ENCODE peak calls at places on chromosomes 1 and 21, in six cellular contexts. One of them, this sample, is unnamed.

GRCh38 chr1:12132078-12132477 is 34.7 kb upstream of the TNFRSF1B start:
- DNase-seq in NCI-H1694: no peak
- DNase-seq in foreskin fibroblast: peak; percentile 92
- DNase-seq in RPMI7951: peak; percentile 93
- DNase-seq in activated CD4-positive, alpha-beta T cell treated with anti-CD3 and anti-CD28 coated beads for 24 hours: no peak
- DNase-seq in mammary epithelial cell: peak; percentile 96
- DNase-seq in this sample: no peak

GRCh38 chr1:204712718-204713430 is 27.3 kb upstream of the LRRN2 start:
- DNase-seq in NCI-H1694: no peak
- DNase-seq in foreskin fibroblast: no peak
- DNase-seq in RPMI7951: no peak
- DNase-seq in activated CD4-positive, alpha-beta T cell treated with anti-CD3 and anti-CD28 coated beads for 24 hours: no peak
- DNase-seq in mammary epithelial cell: no peak
- DNase-seq in this sample: no peak

GRCh38 chr1:175889044-175889443 is 145.6 kb upstream of the TNR start:
- DNase-seq in NCI-H1694: no peak
- DNase-seq in foreskin fibroblast: no peak
- DNase-seq in RPMI7951: no peak
- DNase-seq in activated CD4-positive, alpha-beta T cell treated with anti-CD3 and anti-CD28 coated beads for 24 hours: no peak
- DNase-seq in mammary epithelial cell: no peak
- DNase-seq in this sample: no peak

GRCh38 chr1:178438432-178438831 is 58.3 kb downstream of the CLEC20A start:
- DNase-seq in NCI-H1694: no peak
- DNase-seq in foreskin fibroblast: no peak
- DNase-seq in RPMI7951: no peak
- DNase-seq in activated CD4-positive, alpha-beta T cell treated with anti-CD3 and anti-CD28 coated beads for 24 hours: no peak
- DNase-seq in mammary epithelial cell: peak; percentile 47
- DNase-seq in this sample: no peak

GRCh38 chr1:107936498-107937481 is 28.2 kb downstream of the VAV3 start:
- DNase-seq in NCI-H1694: no peak
- DNase-seq in foreskin fibroblast: peak; percentile 98
- DNase-seq in RPMI7951: peak; percentile 99
- DNase-seq in activated CD4-positive, alpha-beta T cell treated with anti-CD3 and anti-CD28 coated beads for 24 hours: peak; percentile 49
- DNase-seq in mammary epithelial cell: peak; percentile 97
- DNase-seq in this sample: peak; percentile 22

GRCh38 chr1:215198021-215198420 is 115.5 kb downstream of the KCNK2 start:
- DNase-seq in NCI-H1694: no peak
- DNase-seq in foreskin fibroblast: no peak
- DNase-seq in RPMI7951: no peak
- DNase-seq in activated CD4-positive, alpha-beta T cell treated with anti-CD3 and anti-CD28 coated beads for 24 hours: no peak
- DNase-seq in mammary epithelial cell: no peak
- DNase-seq in this sample: no peak

GRCh38 chr1:228955691-228956090 is 220.4 kb downstream of the RHOU start:
- DNase-seq in NCI-H1694: no peak
- DNase-seq in foreskin fibroblast: peak; percentile 43
- DNase-seq in RPMI7951: no peak
- DNase-seq in activated CD4-positive, alpha-beta T cell treated with anti-CD3 and anti-CD28 coated beads for 24 hours: no peak
- DNase-seq in mammary epithelial cell: no peak
- DNase-seq in this sample: no peak

GRCh38 chr1:2595812-2596529 is 9.4 kb downstream of the PRXL2B start:
- DNase-seq in NCI-H1694: no peak
- DNase-seq in foreskin fibroblast: no peak
- DNase-seq in RPMI7951: no peak
- DNase-seq in activated CD4-positive, alpha-beta T cell treated with anti-CD3 and anti-CD28 coated beads for 24 hours: no peak
- DNase-seq in mammary epithelial cell: no peak
- DNase-seq in this sample: peak; percentile 41

GRCh38 chr21:46183910-46184624 is at the start of gene SPATC1L:
- DNase-seq in NCI-H1694: peak; percentile 61
- DNase-seq in foreskin fibroblast: peak; percentile 89
- DNase-seq in RPMI7951: peak; percentile 71
- DNase-seq in activated CD4-positive, alpha-beta T cell treated with anti-CD3 and anti-CD28 coated beads for 24 hours: peak; percentile 20
- DNase-seq in mammary epithelial cell: peak; percentile 41
- DNase-seq in this sample: peak; percentile 94

GRCh38 chr1:167107456-167107855 is 13.6 kb downstream of the STYXL2 start:
- DNase-seq in NCI-H1694: no peak
- DNase-seq in foreskin fibroblast: no peak
- DNase-seq in RPMI7951: peak; percentile 35
- DNase-seq in activated CD4-positive, alpha-beta T cell treated with anti-CD3 and anti-CD28 coated beads for 24 hours: no peak
- DNase-seq in mammary epithelial cell: peak; percentile 67
- DNase-seq in this sample: no peak

GRCh38 chr1:245337829-245338484 is 183.2 kb downstream of the KIF26B start:
- DNase-seq in NCI-H1694: no peak
- DNase-seq in foreskin fibroblast: peak; percentile 5
- DNase-seq in RPMI7951: peak; percentile 15
- DNase-seq in activated CD4-positive, alpha-beta T cell treated with anti-CD3 and anti-CD28 coated beads for 24 hours: no peak
- DNase-seq in mammary epithelial cell: no peak
- DNase-seq in this sample: no peak

GRCh38 chr1:17005365-17005740 is 6.4 kb downstream of the ATP13A2 start:
- DNase-seq in NCI-H1694: no peak
- DNase-seq in foreskin fibroblast: no peak
- DNase-seq in RPMI7951: no peak
- DNase-seq in activated CD4-positive, alpha-beta T cell treated with anti-CD3 and anti-CD28 coated beads for 24 hours: no peak
- DNase-seq in mammary epithelial cell: no peak
- DNase-seq in this sample: peak; percentile 46

GRCh38 chr1:33378976-33379375 is 51.9 kb downstream of the PHC2 start:
- DNase-seq in NCI-H1694: no peak
- DNase-seq in foreskin fibroblast: no peak
- DNase-seq in RPMI7951: no peak
- DNase-seq in activated CD4-positive, alpha-beta T cell treated with anti-CD3 and anti-CD28 coated beads for 24 hours: no peak
- DNase-seq in mammary epithelial cell: no peak
- DNase-seq in this sample: peak; percentile 59

GRCh38 chr1:8362701-8363101 is 44.8 kb downstream of the SLC45A1 start:
- DNase-seq in NCI-H1694: no peak
- DNase-seq in foreskin fibroblast: no peak
- DNase-seq in RPMI7951: no peak
- DNase-seq in activated CD4-positive, alpha-beta T cell treated with anti-CD3 and anti-CD28 coated beads for 24 hours: no peak
- DNase-seq in mammary epithelial cell: no peak
- DNase-seq in this sample: peak; percentile 32